ENCODE peak calls at places on chromosomes 12 and 14, in seven cellular contexts. One of them, this sample, is unnamed.

GRCh38 chr12:16950041-16950677 is 344.2 kb upstream of the LMO3 start:
- DNase-seq in LoVo: no peak
- DNase-seq in CD4-positive, alpha-beta T cell: no peak
- DNase-seq in HuH-7.5: no peak
- DNase-seq in NCI-H69: peak
- DNase-seq in astrocyte of the spinal cord: no peak
- DNase-seq in BJ: no peak
- DNase-seq in this sample: no peak

GRCh38 chr14:35704793-35705493 is 104.2 kb downstream of the RALGAPA1 start:
- DNase-seq in LoVo: no peak
- DNase-seq in CD4-positive, alpha-beta T cell: no peak
- DNase-seq in HuH-7.5: no peak
- DNase-seq in NCI-H69: no peak
- DNase-seq in astrocyte of the spinal cord: no peak
- DNase-seq in BJ: no peak
- DNase-seq in this sample: no peak

GRCh38 chr12:122228092-122228491 is 2.2 kb upstream of the DIABLO start:
- DNase-seq in LoVo: no peak
- DNase-seq in CD4-positive, alpha-beta T cell: no peak
- DNase-seq in HuH-7.5: no peak
- DNase-seq in NCI-H69: no peak
- DNase-seq in astrocyte of the spinal cord: no peak
- DNase-seq in BJ: no peak
- DNase-seq in this sample: no peak

GRCh38 chr12:98228619-98229538 is 286.5 kb upstream of the TMPO start:
- DNase-seq in LoVo: no peak
- DNase-seq in CD4-positive, alpha-beta T cell: no peak
- DNase-seq in HuH-7.5: no peak
- DNase-seq in NCI-H69: peak
- DNase-seq in astrocyte of the spinal cord: no peak
- DNase-seq in BJ: no peak
- DNase-seq in this sample: no peak

GRCh38 chr12:68393398-68393797 is 61.2 kb upstream of the MDM1 start:
- DNase-seq in LoVo: no peak
- DNase-seq in CD4-positive, alpha-beta T cell: no peak
- DNase-seq in HuH-7.5: no peak
- DNase-seq in NCI-H69: peak
- DNase-seq in astrocyte of the spinal cord: no peak
- DNase-seq in BJ: no peak
- DNase-seq in this sample: no peak

GRCh38 chr14:89422181-89422951 is 5.3 kb upstream of the FOXN3 start:
- DNase-seq in LoVo: peak
- DNase-seq in CD4-positive, alpha-beta T cell: no peak
- DNase-seq in HuH-7.5: no peak
- DNase-seq in NCI-H69: peak
- DNase-seq in astrocyte of the spinal cord: no peak
- DNase-seq in BJ: no peak
- DNase-seq in this sample: no peak

GRCh38 chr12:17077594-17077993 is 471.6 kb upstream of the LMO3 start:
- DNase-seq in LoVo: no peak
- DNase-seq in CD4-positive, alpha-beta T cell: no peak
- DNase-seq in HuH-7.5: no peak
- DNase-seq in NCI-H69: no peak
- DNase-seq in astrocyte of the spinal cord: no peak
- DNase-seq in BJ: no peak
- DNase-seq in this sample: no peak

GRCh38 chr12:59742831-59743230 is 147.0 kb downstream of the SLC16A7 start:
- DNase-seq in LoVo: no peak
- DNase-seq in CD4-positive, alpha-beta T cell: no peak
- DNase-seq in HuH-7.5: no peak
- DNase-seq in NCI-H69: no peak
- DNase-seq in astrocyte of the spinal cord: peak
- DNase-seq in BJ: no peak
- DNase-seq in this sample: peak

GRCh38 chr14:76958020-76958965 is 70.2 kb downstream of the IRF2BPL start:
- DNase-seq in LoVo: no peak
- DNase-seq in CD4-positive, alpha-beta T cell: no peak
- DNase-seq in HuH-7.5: no peak
- DNase-seq in NCI-H69: peak
- DNase-seq in astrocyte of the spinal cord: no peak
- DNase-seq in BJ: no peak
- DNase-seq in this sample: no peak

GRCh38 chr12:5623411-5623810 is 191.5 kb downstream of the NTF3 start:
- DNase-seq in LoVo: no peak
- DNase-seq in CD4-positive, alpha-beta T cell: no peak
- DNase-seq in HuH-7.5: no peak
- DNase-seq in NCI-H69: peak
- DNase-seq in astrocyte of the spinal cord: no peak
- DNase-seq in BJ: no peak
- DNase-seq in this sample: no peak

GRCh38 chr12:6193853-6194815 is 6.1 kb upstream of the CD9 start:
- DNase-seq in LoVo: no peak
- DNase-seq in CD4-positive, alpha-beta T cell: no peak
- DNase-seq in HuH-7.5: no peak
- DNase-seq in NCI-H69: peak
- DNase-seq in astrocyte of the spinal cord: no peak
- DNase-seq in BJ: no peak
- DNase-seq in this sample: no peak

GRCh38 chr14:91138511-91139359 is 24.9 kb downstream of the DGLUCY start:
- DNase-seq in LoVo: no peak
- DNase-seq in CD4-positive, alpha-beta T cell: peak
- DNase-seq in HuH-7.5: peak
- DNase-seq in NCI-H69: peak
- DNase-seq in astrocyte of the spinal cord: no peak
- DNase-seq in BJ: no peak
- DNase-seq in this sample: no peak

GRCh38 chr12:5514016-5514415 is 82.1 kb downstream of the NTF3 start:
- DNase-seq in LoVo: no peak
- DNase-seq in CD4-positive, alpha-beta T cell: no peak
- DNase-seq in HuH-7.5: no peak
- DNase-seq in NCI-H69: no peak
- DNase-seq in astrocyte of the spinal cord: no peak
- DNase-seq in BJ: no peak
- DNase-seq in this sample: no peak

GRCh38 chr14:20409226-20409625 is 4.1 kb downstream of the TEP1 start:
- DNase-seq in LoVo: no peak
- DNase-seq in CD4-positive, alpha-beta T cell: no peak
- DNase-seq in HuH-7.5: no peak
- DNase-seq in NCI-H69: no peak
- DNase-seq in astrocyte of the spinal cord: peak
- DNase-seq in BJ: no peak
- DNase-seq in this sample: peak

GRCh38 chr14:101950100-101950499 is 14.3 kb upstream of the DYNC1H1 start:
- DNase-seq in LoVo: no peak
- DNase-seq in CD4-positive, alpha-beta T cell: no peak
- DNase-seq in HuH-7.5: no peak
- DNase-seq in NCI-H69: no peak
- DNase-seq in astrocyte of the spinal cord: no peak
- DNase-seq in BJ: no peak
- DNase-seq in this sample: no peak

GRCh38 chr12:116331876-116332275 is 54.4 kb upstream of the MED13L start:
- DNase-seq in LoVo: no peak
- DNase-seq in CD4-positive, alpha-beta T cell: no peak
- DNase-seq in HuH-7.5: no peak
- DNase-seq in NCI-H69: no peak
- DNase-seq in astrocyte of the spinal cord: no peak
- DNase-seq in BJ: no peak
- DNase-seq in this sample: no peak

GRCh38 chr12:12807970-12808702 is 5.0 kb upstream of the DDX47 start:
- DNase-seq in LoVo: no peak
- DNase-seq in CD4-positive, alpha-beta T cell: peak
- DNase-seq in HuH-7.5: no peak
- DNase-seq in NCI-H69: peak
- DNase-seq in astrocyte of the spinal cord: peak
- DNase-seq in BJ: no peak
- DNase-seq in this sample: no peak

GRCh38 chr12:4172999-4173398 is 100.6 kb upstream of the CCND2 start:
- DNase-seq in LoVo: no peak
- DNase-seq in CD4-positive, alpha-beta T cell: no peak
- DNase-seq in HuH-7.5: no peak
- DNase-seq in NCI-H69: no peak
- DNase-seq in astrocyte of the spinal cord: peak
- DNase-seq in BJ: no peak
- DNase-seq in this sample: no peak

GRCh38 chr14:104752338-104752734 is 611 bp upstream of the SIVA1 start:
- DNase-seq in LoVo: no peak
- DNase-seq in CD4-positive, alpha-beta T cell: no peak
- DNase-seq in HuH-7.5: peak
- DNase-seq in NCI-H69: no peak
- DNase-seq in astrocyte of the spinal cord: no peak
- DNase-seq in BJ: no peak
- DNase-seq in this sample: no peak

GRCh38 chr12:58530421-58531067 is 389.8 kb downstream of the LRIG3 start:
- DNase-seq in LoVo: no peak
- DNase-seq in CD4-positive, alpha-beta T cell: no peak
- DNase-seq in HuH-7.5: no peak
- DNase-seq in NCI-H69: no peak
- DNase-seq in astrocyte of the spinal cord: peak
- DNase-seq in BJ: no peak
- DNase-seq in this sample: peak

GRCh38 chr12:24991209-24992049 is 42.5 kb upstream of the BCAT1 start:
- DNase-seq in LoVo: peak
- DNase-seq in CD4-positive, alpha-beta T cell: no peak
- DNase-seq in HuH-7.5: peak
- DNase-seq in NCI-H69: peak
- DNase-seq in astrocyte of the spinal cord: peak
- DNase-seq in BJ: no peak
- DNase-seq in this sample: peak

GRCh38 chr12:75613981-75614380 is 102.6 kb upstream of the KRR1 start:
- DNase-seq in LoVo: no peak
- DNase-seq in CD4-positive, alpha-beta T cell: no peak
- DNase-seq in HuH-7.5: no peak
- DNase-seq in NCI-H69: no peak
- DNase-seq in astrocyte of the spinal cord: no peak
- DNase-seq in BJ: no peak
- DNase-seq in this sample: no peak

GRCh38 chr12:47903151-47903611 is 1.6 kb downstream of the VDR start:
- DNase-seq in LoVo: peak
- DNase-seq in CD4-positive, alpha-beta T cell: no peak
- DNase-seq in HuH-7.5: no peak
- DNase-seq in NCI-H69: peak
- DNase-seq in astrocyte of the spinal cord: peak
- DNase-seq in BJ: peak
- DNase-seq in this sample: peak

GRCh38 chr12:88334271-88334670 is 192.2 kb downstream of the TMTC3 start:
- DNase-seq in LoVo: peak
- DNase-seq in CD4-positive, alpha-beta T cell: no peak
- DNase-seq in HuH-7.5: no peak
- DNase-seq in NCI-H69: peak
- DNase-seq in astrocyte of the spinal cord: peak
- DNase-seq in BJ: no peak
- DNase-seq in this sample: no peak

GRCh38 chr12:19916982-19917381 is 451.4 kb upstream of the PDE3A start:
- DNase-seq in LoVo: no peak
- DNase-seq in CD4-positive, alpha-beta T cell: no peak
- DNase-seq in HuH-7.5: no peak
- DNase-seq in NCI-H69: peak
- DNase-seq in astrocyte of the spinal cord: no peak
- DNase-seq in BJ: no peak
- DNase-seq in this sample: no peak

GRCh38 chr14:31219169-31219568 is 11.6 kb upstream of the HECTD1 start:
- DNase-seq in LoVo: no peak
- DNase-seq in CD4-positive, alpha-beta T cell: no peak
- DNase-seq in HuH-7.5: no peak
- DNase-seq in NCI-H69: no peak
- DNase-seq in astrocyte of the spinal cord: no peak
- DNase-seq in BJ: no peak
- DNase-seq in this sample: no peak

GRCh38 chr12:18805516-18806248 is 67.8 kb downstream of the CAPZA3 start:
- DNase-seq in LoVo: no peak
- DNase-seq in CD4-positive, alpha-beta T cell: no peak
- DNase-seq in HuH-7.5: no peak
- DNase-seq in NCI-H69: no peak
- DNase-seq in astrocyte of the spinal cord: no peak
- DNase-seq in BJ: no peak
- DNase-seq in this sample: no peak

GRCh38 chr12:54134395-54134794 is 54.4 kb downstream of the SMUG1 start:
- DNase-seq in LoVo: no peak
- DNase-seq in CD4-positive, alpha-beta T cell: no peak
- DNase-seq in HuH-7.5: no peak
- DNase-seq in NCI-H69: no peak
- DNase-seq in astrocyte of the spinal cord: no peak
- DNase-seq in BJ: no peak
- DNase-seq in this sample: no peak

GRCh38 chr12:62787023-62787422 is 147.9 kb downstream of the PPM1H start:
- DNase-seq in LoVo: no peak
- DNase-seq in CD4-positive, alpha-beta T cell: no peak
- DNase-seq in HuH-7.5: no peak
- DNase-seq in NCI-H69: no peak
- DNase-seq in astrocyte of the spinal cord: no peak
- DNase-seq in BJ: no peak
- DNase-seq in this sample: no peak